ENCODE peak calls at places on chromosomes 2 and 18, in ten cellular contexts. One of them, this sample, is unnamed.

GRCh38 chr2:240985881-240986786 is 12.3 kb upstream of the SNED1 start:
- DNase-seq in GM13977: no peak
- DNase-seq in GM13976: no peak
- DNase-seq in nephron progenitor cell: peak
- DNase-seq in Calu3: no peak
- DNase-seq in psoas muscle: peak
- DNase-seq in AG04450: no peak
- DNase-seq in H9: no peak
- DNase-seq in breast epithelium: no peak
- DNase-seq in HepG2: no peak
- DNase-seq in this sample: no peak

GRCh38 chr2:239182981-239183791 is 217.6 kb downstream of the HDAC4 start:
- DNase-seq in AG04450: no peak
- DNase-seq in breast epithelium: no peak
- DNase-seq in GM13976: no peak
- DNase-seq in HepG2: no peak
- DNase-seq in H9: peak
- DNase-seq in psoas muscle: no peak
- DNase-seq in GM13977: no peak
- DNase-seq in nephron progenitor cell: no peak
- DNase-seq in Calu3: no peak
- DNase-seq in this sample: no peak

GRCh38 chr2:218997730-218998129 is 4.5 kb upstream of the CRYBA2 start:
- DNase-seq in AG04450: no peak
- DNase-seq in nephron progenitor cell: no peak
- DNase-seq in GM13976: no peak
- DNase-seq in H9: no peak
- DNase-seq in breast epithelium: no peak
- DNase-seq in psoas muscle: no peak
- DNase-seq in GM13977: no peak
- DNase-seq in HepG2: no peak
- DNase-seq in Calu3: no peak
- DNase-seq in this sample: no peak

GRCh38 chr2:237207641-237208040 is 122.0 kb downstream of the COPS8 start:
- DNase-seq in AG04450: no peak
- DNase-seq in H9: no peak
- DNase-seq in GM13977: no peak
- DNase-seq in breast epithelium: peak
- DNase-seq in psoas muscle: peak
- DNase-seq in HepG2: no peak
- DNase-seq in GM13976: no peak
- DNase-seq in Calu3: no peak
- DNase-seq in nephron progenitor cell: no peak
- DNase-seq in this sample: no peak

GRCh38 chr2:79272616-79273015 is 113.1 kb upstream of the REG3A start:
- DNase-seq in Calu3: no peak
- DNase-seq in GM13976: no peak
- DNase-seq in HepG2: no peak
- DNase-seq in AG04450: no peak
- DNase-seq in H9: no peak
- DNase-seq in psoas muscle: no peak
- DNase-seq in nephron progenitor cell: no peak
- DNase-seq in breast epithelium: no peak
- DNase-seq in GM13977: no peak
- DNase-seq in this sample: no peak

GRCh38 chr2:63192889-63193778 is 142.5 kb downstream of the OTX1 start:
- DNase-seq in AG04450: no peak
- DNase-seq in Calu3: no peak
- DNase-seq in GM13977: no peak
- DNase-seq in HepG2: peak
- DNase-seq in nephron progenitor cell: no peak
- DNase-seq in psoas muscle: no peak
- DNase-seq in H9: no peak
- DNase-seq in breast epithelium: no peak
- DNase-seq in GM13976: no peak
- DNase-seq in this sample: no peak

GRCh38 chr18:8830067-8831060 is 125.0 kb downstream of the MTCL1 start:
- DNase-seq in psoas muscle: no peak
- DNase-seq in AG04450: no peak
- DNase-seq in nephron progenitor cell: no peak
- DNase-seq in GM13976: no peak
- DNase-seq in H9: no peak
- DNase-seq in breast epithelium: no peak
- DNase-seq in Calu3: no peak
- DNase-seq in GM13977: no peak
- DNase-seq in HepG2: no peak
- DNase-seq in this sample: no peak

GRCh38 chr2:12607971-12608370 is 108.8 kb upstream of the TRIB2 start:
- DNase-seq in breast epithelium: no peak
- DNase-seq in AG04450: no peak
- DNase-seq in psoas muscle: no peak
- DNase-seq in nephron progenitor cell: no peak
- DNase-seq in GM13977: no peak
- DNase-seq in H9: no peak
- DNase-seq in HepG2: no peak
- DNase-seq in GM13976: no peak
- DNase-seq in Calu3: no peak
- DNase-seq in this sample: no peak

GRCh38 chr2:18829331-18829902 is 240.0 kb upstream of the NT5C1B start:
- DNase-seq in GM13977: no peak
- DNase-seq in HepG2: peak
- DNase-seq in Calu3: peak
- DNase-seq in AG04450: peak
- DNase-seq in H9: no peak
- DNase-seq in psoas muscle: no peak
- DNase-seq in breast epithelium: no peak
- DNase-seq in nephron progenitor cell: no peak
- DNase-seq in GM13976: no peak
- DNase-seq in this sample: no peak

GRCh38 chr2:194562329-194562728 is 1094.7 kb upstream of the SLC39A10 start:
- DNase-seq in nephron progenitor cell: no peak
- DNase-seq in Calu3: no peak
- DNase-seq in H9: no peak
- DNase-seq in breast epithelium: no peak
- DNase-seq in psoas muscle: no peak
- DNase-seq in HepG2: no peak
- DNase-seq in GM13977: no peak
- DNase-seq in AG04450: no peak
- DNase-seq in GM13976: no peak
- DNase-seq in this sample: no peak

GRCh38 chr2:74696758-74697327 is 42.8 kb downstream of the SEMA4F start:
- DNase-seq in AG04450: peak
- DNase-seq in GM13976: no peak
- DNase-seq in psoas muscle: no peak
- DNase-seq in breast epithelium: no peak
- DNase-seq in Calu3: no peak
- DNase-seq in HepG2: peak
- DNase-seq in GM13977: no peak
- DNase-seq in nephron progenitor cell: no peak
- DNase-seq in H9: no peak
- DNase-seq in this sample: no peak

DNA sequence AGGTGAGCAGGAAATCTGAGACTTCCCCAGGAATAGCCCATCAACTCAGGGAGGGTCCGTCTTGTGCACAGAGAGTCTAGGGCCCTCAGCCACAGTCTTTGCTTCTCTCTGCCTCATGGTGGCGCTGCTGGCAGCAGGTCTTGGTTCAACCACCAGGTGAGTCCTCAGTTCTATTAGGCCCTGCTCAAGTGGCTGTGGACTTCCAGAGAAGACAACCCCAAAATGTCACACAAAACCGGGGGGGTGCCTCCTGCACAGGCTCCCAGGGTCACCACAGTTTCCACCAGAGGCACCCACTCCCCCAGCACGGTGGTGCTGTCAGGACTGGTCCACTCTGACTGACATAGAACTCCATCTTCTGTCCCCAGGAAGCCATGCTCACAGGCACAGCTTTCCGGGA is 2.4 kb upstream of the CHRNG start:
- DNase-seq in Calu3: no peak
- DNase-seq in GM13977: no peak
- DNase-seq in nephron progenitor cell: no peak
- DNase-seq in GM13976: peak
- DNase-seq in breast epithelium: no peak
- DNase-seq in H9: peak
- DNase-seq in AG04450: no peak
- DNase-seq in HepG2: peak
- DNase-seq in psoas muscle: no peak
- DNase-seq in this sample: no peak
- TF ChIP-seq CTCF in Calu3: no peak
- TF ChIP-seq CTCF in GM13977: peak
- TF ChIP-seq CTCF in nephron progenitor cell: peak
- TF ChIP-seq CTCF in GM13976: no peak
- TF ChIP-seq CTCF in breast epithelium: no peak
- TF ChIP-seq CTCF in H9: peak
- TF ChIP-seq CTCF in AG04450: peak
- TF ChIP-seq CTCF in HepG2: peak
- TF ChIP-seq CTCF in psoas muscle: peak
- TF ChIP-seq CTCF in this sample: peak

GRCh38 chr2:160687629-160688028 is 194.0 kb upstream of the RBMS1 start:
- DNase-seq in H9: no peak
- DNase-seq in GM13977: no peak
- DNase-seq in GM13976: no peak
- DNase-seq in Calu3: no peak
- DNase-seq in psoas muscle: no peak
- DNase-seq in nephron progenitor cell: no peak
- DNase-seq in breast epithelium: no peak
- DNase-seq in HepG2: no peak
- DNase-seq in AG04450: no peak
- DNase-seq in this sample: no peak

GRCh38 chr2:160694631-160695030 is 201.0 kb upstream of the RBMS1 start:
- DNase-seq in breast epithelium: no peak
- DNase-seq in GM13977: no peak
- DNase-seq in psoas muscle: no peak
- DNase-seq in AG04450: no peak
- DNase-seq in GM13976: no peak
- DNase-seq in nephron progenitor cell: no peak
- DNase-seq in Calu3: no peak
- DNase-seq in HepG2: no peak
- DNase-seq in H9: no peak
- DNase-seq in this sample: no peak

GRCh38 chr2:160694221-160694620 is 200.6 kb upstream of the RBMS1 start:
- DNase-seq in H9: no peak
- DNase-seq in Calu3: no peak
- DNase-seq in HepG2: no peak
- DNase-seq in nephron progenitor cell: no peak
- DNase-seq in GM13976: no peak
- DNase-seq in psoas muscle: no peak
- DNase-seq in breast epithelium: no peak
- DNase-seq in AG04450: no peak
- DNase-seq in GM13977: no peak
- DNase-seq in this sample: no peak

DNA sequence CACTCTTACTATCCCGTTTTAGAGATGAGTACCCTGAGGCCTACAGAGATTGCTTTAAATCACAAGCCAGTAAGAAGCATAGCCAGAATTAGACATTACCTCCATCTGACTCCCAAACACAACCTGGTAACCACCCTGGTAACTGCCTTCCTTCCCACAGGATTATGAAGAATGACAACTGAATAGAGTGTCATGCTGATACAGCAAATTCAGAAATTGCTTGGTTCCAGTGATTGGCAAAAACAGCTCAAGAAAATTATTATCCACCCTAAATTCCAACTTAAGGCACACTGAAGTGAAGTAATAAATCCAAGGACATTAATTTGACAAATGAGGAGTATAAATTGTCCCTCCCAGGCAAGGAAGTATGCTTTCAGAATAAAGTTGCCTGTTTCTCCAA is 195.8 kb upstream of the RBMS1 start:
- DNase-seq in GM13976: no peak
- DNase-seq in HepG2: no peak
- DNase-seq in psoas muscle: no peak
- DNase-seq in Calu3: no peak
- DNase-seq in breast epithelium: no peak
- DNase-seq in H9: no peak
- DNase-seq in nephron progenitor cell: no peak
- DNase-seq in AG04450: no peak
- DNase-seq in GM13977: no peak
- DNase-seq in this sample: no peak
- TF ChIP-seq CTCF in GM13976: no peak
- TF ChIP-seq CTCF in HepG2: no peak
- TF ChIP-seq CTCF in psoas muscle: no peak
- TF ChIP-seq CTCF in Calu3: no peak
- TF ChIP-seq CTCF in breast epithelium: no peak
- TF ChIP-seq CTCF in H9: no peak
- TF ChIP-seq CTCF in nephron progenitor cell: no peak
- TF ChIP-seq CTCF in AG04450: no peak
- TF ChIP-seq CTCF in GM13977: no peak
- TF ChIP-seq CTCF in this sample: no peak

DNA sequence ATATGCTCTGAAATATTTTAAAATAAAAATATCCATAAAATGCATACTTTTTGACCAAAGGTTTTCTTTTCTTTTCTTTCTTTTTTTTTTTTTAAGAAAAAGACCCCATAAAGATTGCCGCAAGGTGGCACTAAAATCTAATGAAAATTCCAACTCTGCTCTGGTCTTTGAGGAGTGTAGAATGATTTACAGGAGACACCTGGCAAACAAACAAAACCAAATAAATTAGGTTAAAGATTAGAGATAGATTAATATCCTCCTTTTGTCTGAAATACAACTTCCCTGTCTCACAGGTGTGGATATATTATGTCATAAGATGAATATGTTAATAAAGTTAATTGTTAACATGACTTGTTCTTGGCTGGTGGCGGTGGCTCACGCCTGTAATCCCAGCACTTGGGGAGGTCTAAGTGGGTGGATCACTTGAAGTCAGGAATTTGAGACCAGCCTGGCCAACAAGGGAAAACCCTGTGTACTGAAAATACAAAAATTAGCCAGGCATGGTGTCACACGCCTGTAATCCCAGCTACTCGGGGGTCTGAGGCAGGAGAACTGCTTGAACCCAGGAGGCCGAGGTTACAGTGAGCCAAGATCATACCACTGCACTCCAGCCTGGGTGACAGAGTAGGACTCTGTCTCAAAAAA is 3.5 kb upstream of the RHOB start:
- DNase-seq in Calu3: peak
- DNase-seq in H9: no peak
- DNase-seq in psoas muscle: no peak
- DNase-seq in breast epithelium: no peak
- DNase-seq in nephron progenitor cell: no peak
- DNase-seq in HepG2: peak
- DNase-seq in GM13977: peak
- DNase-seq in GM13976: peak
- DNase-seq in AG04450: no peak
- DNase-seq in this sample: no peak
- TF ChIP-seq CTCF in Calu3: no peak
- TF ChIP-seq CTCF in H9: peak
- TF ChIP-seq CTCF in psoas muscle: peak
- TF ChIP-seq CTCF in breast epithelium: peak
- TF ChIP-seq CTCF in nephron progenitor cell: peak
- TF ChIP-seq CTCF in HepG2: peak
- TF ChIP-seq CTCF in GM13977: peak
- TF ChIP-seq CTCF in GM13976: no peak
- TF ChIP-seq CTCF in AG04450: peak
- TF ChIP-seq CTCF in this sample: peak

DNA sequence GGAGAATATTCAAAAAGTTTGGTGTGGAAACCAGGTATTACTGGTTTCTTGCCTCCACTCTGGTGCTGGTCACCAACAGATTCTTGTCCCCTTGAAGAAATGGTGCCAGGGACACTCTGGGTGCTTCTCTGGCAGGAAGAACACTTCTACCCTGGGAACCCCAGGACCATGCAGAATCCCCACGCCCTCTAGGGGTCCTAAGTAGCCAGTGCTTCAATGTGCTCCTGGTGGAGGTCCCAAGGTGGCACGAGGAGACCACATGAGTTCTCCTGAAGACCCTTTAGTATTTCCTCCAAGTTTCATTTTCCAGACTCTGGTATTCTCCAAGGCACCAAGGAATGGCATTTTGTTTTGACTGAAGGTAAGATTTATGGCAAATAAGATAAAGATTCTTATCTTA is 380.6 kb downstream of the TSN start:
- DNase-seq in HepG2: peak
- DNase-seq in Calu3: peak
- DNase-seq in H9: peak
- DNase-seq in AG04450: no peak
- DNase-seq in breast epithelium: no peak
- DNase-seq in psoas muscle: no peak
- DNase-seq in nephron progenitor cell: peak
- DNase-seq in GM13977: peak
- DNase-seq in GM13976: peak
- DNase-seq in this sample: no peak
- TF ChIP-seq CTCF in HepG2: peak
- TF ChIP-seq CTCF in Calu3: peak
- TF ChIP-seq CTCF in H9: peak
- TF ChIP-seq CTCF in AG04450: peak
- TF ChIP-seq CTCF in breast epithelium: no peak
- TF ChIP-seq CTCF in psoas muscle: no peak
- TF ChIP-seq CTCF in nephron progenitor cell: peak
- TF ChIP-seq CTCF in GM13977: peak
- TF ChIP-seq CTCF in GM13976: peak
- TF ChIP-seq CTCF in this sample: peak